ENCODE peak calls at places on chromosomes 1 and 21, in nine cellular contexts. N is ovary, Z is coronary artery, I is fibroblast of lung, E is fibroblast of pulmonary artery, O is heart left ventricle, T is lower leg skin, L is A549, G is Caco-2. A is an unnamed sample.

GRCh38 chr1:208565761-208566440 is 321.7 kb upstream of the PLXNA2 start:
- DNase-seq in N (no peak), Z (no peak), I (no peak), E (no peak), O (no peak), T (no peak), L (no peak), G (no peak), A (no peak)

GRCh38 chr1:54367613-54368012 is 38.6 kb downstream of the SSBP3 start:
- DNase-seq in N (no peak), Z (no peak), I (no peak), E (no peak), O (no peak), T (no peak), L (no peak), G (no peak), A (no peak)

GRCh38 chr1:166840309-166841302 is 1.3 kb downstream of the POGK start:
- DNase-seq in N (no peak), Z (no peak), I (no peak), E (peak; percentile 35), O (no peak), T (peak; percentile 66), L (no peak), G (peak; percentile 53), A (no peak)

GRCh38 chr1:152497273-152497672 is 13.3 kb upstream of the LCE5A start:
- DNase-seq in N (no peak), Z (no peak), I (no peak), E (peak; percentile 3), O (no peak), T (no peak), L (peak; percentile 71), G (no peak), A (peak; percentile 26)

GRCh38 chr1:4203501-4203900 is 303.4 kb upstream of the C1orf174 start:
- DNase-seq in N (no peak), Z (peak; percentile 28), I (no peak), E (no peak), O (no peak), T (no peak), L (no peak), G (no peak), A (no peak)

GRCh38 chr1:167541013-167541412 is 12.5 kb downstream of the CREG1 start:
- DNase-seq in N (no peak), Z (no peak), I (peak; percentile 30), E (peak; percentile 28), O (no peak), T (no peak), L (no peak), G (no peak), A (peak; percentile 47)

GRCh38 chr1:116921301-116921885 is 11.7 kb downstream of the PTGFRN start:
- DNase-seq in N (no peak), Z (no peak), I (no peak), E (no peak), O (no peak), T (no peak), L (no peak), G (no peak), A (peak; percentile 58)

GRCh38 chr21:43193651-43194302 is 25.0 kb downstream of the CRYAA start:
- DNase-seq in N (peak; percentile 52), Z (peak; percentile 64), I (peak; percentile 56), E (peak; percentile 85), O (peak; percentile 57), T (peak; percentile 86), L (no peak), G (peak; percentile 26), A (peak; percentile 88)

GRCh38 chr1:20411196-20411980 is 74.6 kb downstream of the CAMK2N1 start:
- DNase-seq in N (no peak), Z (peak; percentile 57), I (peak; percentile 93), E (peak; percentile 75), O (no peak), T (peak; percentile 78), L (peak; percentile 51), G (no peak), A (peak; percentile 99)

GRCh38 chr1:16618719-16619118 is 5.4 kb upstream of the NBPF1 start:
- DNase-seq in N (peak; percentile 34), Z (peak; percentile 81), I (no peak), E (no peak), O (peak; percentile 5), T (peak; percentile 92), L (no peak), G (peak; percentile 36), A (no peak)

GRCh38 chr21:41766883-41767605 is at the start of gene RIPK4:
- DNase-seq in N (no peak), Z (no peak), I (no peak), E (peak; percentile 35), O (no peak), T (peak; percentile 92), L (peak; percentile 76), G (peak; percentile 93), A (no peak)

GRCh38 chr1:52842643-52843310 is at the start of gene ZYG11A:
- DNase-seq in N (peak; percentile 55), Z (no peak), I (peak; percentile 73), E (peak; percentile 80), O (peak; percentile 36), T (no peak), L (peak; percentile 91), G (peak; percentile 81), A (peak; percentile 54)

GRCh38 chr1:14945132-14946010 is 208.2 kb upstream of the TMEM51 start:
- DNase-seq in N (peak; percentile 79), Z (peak; percentile 84), I (peak; percentile 89), E (peak; percentile 74), O (peak; percentile 49), T (peak; percentile 89), L (no peak), G (no peak), A (peak; percentile 68)

DNA sequence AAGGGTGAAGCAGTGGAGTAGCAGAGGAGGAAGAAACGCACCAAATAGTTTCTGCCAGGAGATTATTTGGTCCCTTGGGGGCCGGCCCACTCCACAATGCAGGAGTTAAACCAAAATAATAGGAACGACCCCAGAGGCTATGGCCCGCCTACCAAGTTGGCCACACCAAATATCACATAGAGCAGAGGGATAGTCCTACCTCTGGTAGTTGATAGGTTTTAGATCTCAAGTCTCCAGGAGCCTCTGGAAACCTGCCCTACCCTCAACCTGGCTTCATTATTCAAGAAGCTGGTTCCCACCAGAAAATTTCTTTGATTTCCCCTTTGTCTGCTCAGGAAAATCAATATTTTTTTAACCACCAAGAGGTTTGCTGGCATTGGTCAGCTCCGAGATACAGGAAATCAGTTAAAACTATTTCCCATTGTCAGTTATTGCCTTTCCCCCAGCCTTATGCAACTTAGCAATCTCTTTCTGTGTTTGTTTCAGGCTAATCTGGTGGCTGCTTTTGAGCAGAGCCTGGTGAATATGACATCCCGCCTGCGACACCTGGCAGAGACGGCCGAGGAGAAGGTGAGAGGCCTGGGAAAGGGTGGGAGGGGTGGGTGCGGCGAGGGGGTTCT is 35.5 kb upstream of the IPO9 start:
- DNase-seq in N (no peak), Z (no peak), I (no peak), E (no peak), O (no peak), T (no peak), L (no peak), G (no peak), A (no peak)
- TF ChIP-seq CTCF in N (peak; percentile 12), Z (no peak), I (no peak), E (no peak), O (no peak), T (no peak), L (no peak), G (no peak), A (no peak)

DNA sequence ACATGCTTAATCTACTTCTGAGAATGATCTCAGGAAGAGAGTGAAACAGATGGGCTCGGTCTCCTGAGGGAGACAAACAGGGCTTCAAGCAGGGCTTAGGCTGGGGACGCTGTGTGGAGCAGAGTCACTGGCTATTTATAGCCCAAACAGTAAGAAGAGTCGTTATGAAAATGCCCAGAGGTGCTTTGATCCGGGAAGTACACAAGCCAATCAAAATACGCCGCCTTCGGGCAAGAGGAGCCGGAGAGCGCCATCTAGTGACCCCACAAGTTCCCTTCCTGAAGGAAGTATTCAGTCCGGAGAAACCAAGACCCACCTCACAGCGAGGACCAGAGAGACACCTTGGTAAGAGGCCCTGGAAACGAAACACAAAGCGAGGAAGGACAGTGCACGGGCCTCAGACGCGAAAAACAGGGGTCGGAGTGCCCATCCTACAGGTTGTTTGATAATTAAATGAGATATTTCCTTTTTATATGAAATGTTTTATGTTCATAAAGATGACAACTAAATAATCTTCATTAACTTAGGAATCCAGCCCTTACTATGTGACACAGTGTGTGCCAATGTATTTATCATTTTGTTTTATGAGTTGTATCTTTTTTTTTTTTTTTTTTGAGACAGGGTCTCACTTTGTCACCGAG is 25.0 kb upstream of the SCCPDH start:
- DNase-seq in N (peak; percentile 77), Z (peak; percentile 86), I (peak; percentile 94), E (peak; percentile 95), O (peak; percentile 88), T (peak; percentile 96), L (peak; percentile 91), G (peak; percentile 86), A (peak; percentile 94)
- TF ChIP-seq CTCF in N (peak; percentile 67), Z (peak; percentile 71), I (peak; percentile 89), E (peak; percentile 96), O (peak; percentile 86), T (no peak), L (peak; percentile 88), G (peak; percentile 84), A (peak; percentile 93)

DNA sequence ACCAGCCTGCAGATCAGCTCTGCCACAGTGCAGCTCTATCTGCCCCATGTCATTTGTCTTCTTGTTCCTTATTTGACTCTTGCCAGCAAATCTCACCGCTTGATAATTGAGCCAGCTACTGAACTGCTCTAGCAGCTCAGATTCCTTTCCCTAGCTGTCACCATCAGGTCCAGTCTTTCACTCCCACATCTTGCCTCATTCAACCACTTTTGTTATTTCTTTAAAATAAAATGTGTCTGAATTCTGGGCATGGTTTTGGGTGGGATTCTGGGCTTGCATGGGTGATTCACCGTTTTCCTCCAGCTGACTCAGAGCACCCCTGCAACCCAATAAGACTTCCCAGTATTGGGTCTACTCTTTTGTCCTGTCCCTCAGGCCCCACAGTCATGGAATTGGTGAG is 215.8 kb downstream of the DSCAM start:
- DNase-seq in N (no peak), Z (no peak), I (no peak), E (no peak), O (no peak), T (no peak), L (no peak), G (no peak), A (no peak)
- TF ChIP-seq CTCF in N (no peak), Z (no peak), I (no peak), E (no peak), O (no peak), T (no peak), L (no peak), G (no peak), A (no peak)

DNA sequence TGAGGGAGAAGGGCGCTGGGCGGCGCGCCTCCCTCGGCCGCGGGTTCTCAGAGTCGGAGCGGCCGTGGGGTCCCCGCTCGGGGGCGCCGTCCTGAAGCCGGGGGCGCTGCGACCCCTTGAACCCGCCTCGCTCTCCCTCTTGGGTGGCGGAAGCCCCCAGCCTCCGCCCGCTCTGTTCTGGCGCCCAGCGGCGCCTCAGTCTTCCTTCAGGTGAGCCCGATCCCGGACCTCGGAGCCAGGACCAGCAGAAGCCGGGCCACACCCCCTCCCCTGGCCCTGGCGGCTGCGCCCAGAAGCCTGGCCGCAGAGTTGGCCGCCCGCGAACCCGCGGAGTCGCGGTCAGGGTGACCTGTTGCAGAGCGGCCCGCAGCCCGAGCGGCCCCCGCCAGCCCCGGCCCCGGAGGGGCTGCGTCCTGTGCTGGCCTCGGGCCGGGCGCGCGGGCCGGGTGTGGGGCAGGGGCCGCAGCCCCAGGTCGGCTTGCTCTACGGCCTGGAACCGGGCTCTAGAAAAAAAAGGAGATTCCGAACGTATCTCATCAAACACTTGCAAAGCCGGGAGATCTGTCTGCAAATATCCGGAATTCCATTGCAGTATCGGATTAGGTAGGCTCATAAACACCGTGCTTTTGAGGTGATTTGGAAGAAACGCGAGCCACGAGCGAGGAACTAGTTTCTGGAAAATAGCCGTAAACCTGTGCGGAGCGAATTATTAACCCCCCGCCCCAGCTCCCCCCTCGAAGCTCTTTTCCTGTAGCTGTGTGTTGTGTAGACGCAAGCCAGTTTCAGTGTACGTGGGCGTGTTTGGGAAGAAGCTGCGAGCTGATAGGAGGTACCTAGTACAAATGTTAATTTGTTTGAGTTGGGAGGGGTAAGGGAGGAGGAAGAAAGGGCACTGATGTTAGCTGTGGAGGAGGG is 816 bp downstream of the RALGPS2 start:
- DNase-seq in N (peak; percentile 74), Z (no peak), I (peak; percentile 74), E (peak; percentile 82), O (peak; percentile 47), T (no peak), L (peak; percentile 95), G (peak; percentile 93), A (peak; percentile 82)
- TF ChIP-seq CTCF in N (no peak), Z (no peak), I (peak; percentile 21), E (no peak), O (no peak), T (no peak), L (peak; percentile 44), G (no peak), A (no peak)

A was measured in fibroblast of mammary gland.